ENCODE peak calls at places on chromosomes 1 and 21, in five cellular contexts. V is heart right ventricle, M is ovary, F is gastrocnemius medialis, A is cardiac muscle cell. J is an unnamed sample.

GRCh38 chr1:53508991-53509663 is 49.9 kb downstream of the DMRTB1 start:
- DNase-seq in A (no peak), V (no peak), F (no peak), M (no peak), J (no peak)

GRCh38 chr21:42439284-42440186 is 35.8 kb downstream of the UBASH3A start:
- DNase-seq in V (no peak), A (no peak), F (no peak), M (no peak), J (no peak)

GRCh38 chr1:65256860-65257719 is 52.3 kb upstream of the DNAJC6 start:
- DNase-seq in F (no peak), M (no peak), A (no peak), V (no peak), J (no peak)

GRCh38 chr1:155971910-155972809 is 6.2 kb downstream of the ARHGEF2 start:
- DNase-seq in V (no peak), A (no peak), F (no peak), M (no peak), J (no peak)

GRCh38 chr21:45264919-45265515 is 22.7 kb downstream of the POFUT2 start:
- DNase-seq in A (no peak), V (no peak), M (peak), F (no peak), J (no peak)

GRCh38 chr1:62228883-62229187 is 34.2 kb downstream of the L1TD1 start:
- DNase-seq in F (no peak), A (no peak), V (no peak), M (no peak), J (no peak)

GRCh38 chr21:22223385-22223784 is 1225.2 kb downstream of the NCAM2 start:
- DNase-seq in M (no peak), F (no peak), A (peak), V (no peak), J (no peak)

GRCh38 chr1:160707171-160708109 is 4.2 kb downstream of the CD48 start:
- DNase-seq in V (no peak), A (no peak), M (no peak), F (no peak), J (no peak)

GRCh38 chr21:27261676-27262075 is 294.8 kb upstream of the ADAMTS5 start:
- DNase-seq in F (no peak), M (no peak), A (no peak), V (no peak), J (no peak)

GRCh38 chr1:26799479-26800133 is 11.9 kb downstream of the PIGV start:
- DNase-seq in F (peak), M (peak), A (no peak), V (peak), J (no peak)

GRCh38 chr21:21210552-21210951 is 212.3 kb downstream of the NCAM2 start:
- DNase-seq in M (no peak), V (no peak), F (no peak), A (no peak), J (no peak)

GRCh38 chr1:78607334-78607927 is 12.8 kb upstream of the IFI44L start:
- DNase-seq in F (no peak), M (no peak), A (peak), V (no peak), J (no peak)

GRCh38 chr1:176543360-176544136 is 80.6 kb downstream of the PAPPA2 start:
- DNase-seq in A (no peak), M (no peak), F (no peak), V (no peak), J (no peak)

GRCh38 chr1:33430751-33431593 is at the start of gene PHC2:
- DNase-seq in F (peak), A (peak), V (peak), M (peak), J (peak)

GRCh38 chr1:169859001-169859400 is 34.7 kb downstream of the SCYL3 start:
- DNase-seq in M (no peak), V (no peak), F (no peak), A (no peak), J (no peak)

GRCh38 chr1:169853335-169853734 is 40.4 kb downstream of the SCYL3 start:
- DNase-seq in A (no peak), M (no peak), V (no peak), F (no peak), J (no peak)

GRCh38 chr1:169860750-169861149 is 32.9 kb downstream of the SCYL3 start:
- DNase-seq in V (no peak), A (no peak), M (no peak), F (no peak), J (no peak)

GRCh38 chr1:169860187-169860586 is 33.5 kb downstream of the SCYL3 start:
- DNase-seq in F (no peak), M (no peak), V (no peak), A (no peak), J (no peak)

DNA sequence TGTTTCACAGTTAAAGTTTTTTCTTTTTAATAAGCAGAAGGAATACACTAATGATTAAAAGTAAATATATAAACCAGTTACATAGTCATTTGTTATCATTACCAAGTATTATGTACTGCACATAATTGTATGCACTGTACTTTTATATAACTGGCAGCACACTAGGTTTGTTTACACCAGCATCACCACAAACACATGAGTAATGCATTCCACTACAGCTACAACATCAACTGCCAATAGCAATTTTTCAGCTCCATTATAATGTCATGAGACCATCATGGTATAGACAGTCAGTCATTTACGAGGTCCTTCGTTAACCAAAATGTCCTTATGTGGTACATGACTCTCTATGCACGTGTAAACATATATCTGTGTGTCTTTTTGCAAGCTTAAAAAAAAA is 35.2 kb downstream of the SCYL3 start:
- DNase-seq in M (no peak), F (no peak), A (no peak), V (no peak), J (no peak)
- H3K27ac ChIP-seq in M (no peak), F (no peak), A (no peak), V (no peak), J (no peak)

DNA sequence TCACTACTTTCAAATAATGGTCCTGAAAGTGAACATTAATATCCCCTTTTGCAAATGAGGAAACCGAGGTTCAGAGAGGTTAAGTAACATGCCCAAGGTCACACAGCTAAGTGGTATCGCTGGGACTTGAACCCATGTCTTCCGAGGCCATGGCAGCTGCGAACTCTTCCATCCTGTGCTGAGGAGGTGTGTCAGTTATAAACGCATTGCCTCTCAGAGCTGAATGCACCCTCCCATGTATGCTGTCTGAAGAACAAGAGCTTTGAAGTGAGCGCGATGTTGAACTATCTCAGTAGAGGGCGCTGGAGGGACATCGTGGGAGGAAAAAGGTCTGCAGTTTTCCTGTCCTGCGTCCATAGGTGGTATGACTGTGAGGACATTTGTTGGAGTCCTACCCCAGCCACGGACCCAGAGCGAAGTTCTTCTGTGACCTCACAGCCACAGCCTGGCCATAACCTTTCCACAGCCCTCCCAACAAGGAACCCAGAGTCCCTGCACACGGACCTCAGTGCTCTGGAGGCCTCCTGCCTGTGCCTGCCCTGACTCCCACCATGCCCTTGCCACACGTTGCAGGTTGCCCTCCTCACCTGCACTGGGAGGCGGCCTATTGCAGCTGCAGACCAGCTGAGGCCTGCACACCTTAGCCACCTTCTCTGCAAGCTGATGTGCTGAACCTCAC is 7.5 kb downstream of the MYOC start:
- DNase-seq in A (peak), F (peak), V (peak), M (peak), J (peak)
- H3K27ac ChIP-seq in A (no peak), F (peak), V (peak), M (peak), J (no peak)

GRCh38 chr1:47777322-47777721 is 219.9 kb downstream of the TRABD2B start:
- DNase-seq in F (no peak), M (no peak), V (no peak), A (no peak), J (no peak)
- H3K27ac ChIP-seq in F (no peak), M (no peak), V (no peak), A (no peak), J (no peak)

GRCh38 chr1:16171314-16172223 is 15.7 kb upstream of the EPHA2 start:
- DNase-seq in F (no peak), V (no peak), A (no peak), M (no peak), J (no peak)
- H3K27ac ChIP-seq in F (no peak), V (no peak), A (no peak), M (no peak), J (no peak)

GRCh38 chr1:3163356-3163755 is 94.4 kb downstream of the PRDM16 start:
- DNase-seq in V (no peak), F (no peak), M (no peak), A (no peak), J (no peak)

GRCh38 chr1:3162483-3162882 is 93.5 kb downstream of the PRDM16 start:
- DNase-seq in V (no peak), A (no peak), M (no peak), F (no peak), J (no peak)

GRCh38 chr1:3167255-3167654 is 98.3 kb downstream of the PRDM16 start:
- DNase-seq in V (no peak), F (no peak), A (no peak), M (no peak), J (no peak)

GRCh38 chr1:3166206-3166918 is 97.4 kb downstream of the PRDM16 start:
- DNase-seq in F (no peak), M (no peak), V (no peak), A (no peak), J (no peak)

DNA sequence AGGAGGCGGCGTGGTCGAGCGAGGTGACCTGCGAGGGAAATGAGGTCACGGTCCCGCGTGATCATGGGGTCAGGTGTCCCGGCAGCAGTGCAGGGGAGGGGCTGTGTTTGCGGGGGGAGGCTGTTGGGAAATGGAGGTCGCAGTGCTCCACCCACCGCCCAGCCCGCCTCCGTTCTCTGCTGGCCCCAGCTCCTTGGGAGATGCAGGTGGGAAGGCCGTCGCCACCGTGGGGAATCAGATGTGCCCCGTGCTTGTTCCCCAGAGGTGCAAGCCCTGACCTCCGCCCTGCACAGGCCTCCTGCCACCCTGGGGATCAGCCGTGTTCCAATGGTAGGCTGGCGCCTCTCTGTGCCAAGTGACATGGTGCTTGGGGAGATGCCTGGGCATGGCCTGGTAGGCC is 95.7 kb downstream of the PRDM16 start:
- DNase-seq in F (no peak), A (no peak), M (no peak), V (no peak), J (no peak)
- H3K27ac ChIP-seq in F (no peak), A (no peak), M (no peak), V (no peak), J (no peak)

DNA sequence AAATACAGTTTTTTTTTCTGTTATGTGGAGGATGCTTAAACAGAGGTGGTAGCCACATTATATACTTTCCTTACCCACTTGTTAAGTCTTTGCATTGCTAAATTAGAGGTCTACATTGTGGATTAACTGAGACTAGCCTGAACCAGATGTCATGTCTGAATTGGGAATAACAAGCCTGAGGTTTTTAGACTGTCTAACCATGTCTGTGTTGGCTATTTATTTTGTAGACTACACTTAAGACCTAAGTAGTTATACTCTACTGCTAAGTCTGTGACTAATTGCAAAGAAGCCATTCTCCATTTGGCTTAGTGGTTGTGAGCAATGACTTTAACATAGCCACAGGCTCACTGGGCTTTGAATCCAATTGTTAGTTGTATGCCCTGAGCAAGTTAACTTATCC is 45.4 kb downstream of the CDC14A start:
- DNase-seq in A (no peak), F (no peak), V (no peak), M (no peak), J (no peak)
- H3K27ac ChIP-seq in A (no peak), F (no peak), V (no peak), M (no peak), J (no peak)

DNA sequence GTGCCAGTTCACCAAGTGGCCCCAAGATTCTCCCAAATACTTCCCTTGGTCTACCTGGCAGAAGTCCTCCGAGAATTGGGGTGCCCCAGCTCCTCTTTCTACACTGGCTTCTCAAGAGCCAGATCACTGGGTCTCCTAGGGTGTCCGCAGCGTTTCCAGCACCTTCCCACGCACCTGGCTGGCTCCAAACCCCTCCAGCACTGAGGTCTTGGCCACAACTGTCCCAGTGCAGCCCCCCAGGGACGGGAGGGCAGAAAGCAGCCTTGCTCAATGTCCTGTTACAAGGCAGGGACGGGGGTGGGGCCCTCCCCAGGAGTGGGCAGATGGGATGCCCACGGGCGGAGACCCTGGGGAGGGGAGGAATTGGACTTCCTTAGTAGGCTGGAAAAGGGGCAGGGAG is 1.1 kb downstream of the ECE1 start:
- DNase-seq in A (no peak), M (no peak), F (no peak), V (no peak), J (no peak)
- H3K27ac ChIP-seq in A (no peak), M (peak), F (peak), V (peak), J (peak)

DNA sequence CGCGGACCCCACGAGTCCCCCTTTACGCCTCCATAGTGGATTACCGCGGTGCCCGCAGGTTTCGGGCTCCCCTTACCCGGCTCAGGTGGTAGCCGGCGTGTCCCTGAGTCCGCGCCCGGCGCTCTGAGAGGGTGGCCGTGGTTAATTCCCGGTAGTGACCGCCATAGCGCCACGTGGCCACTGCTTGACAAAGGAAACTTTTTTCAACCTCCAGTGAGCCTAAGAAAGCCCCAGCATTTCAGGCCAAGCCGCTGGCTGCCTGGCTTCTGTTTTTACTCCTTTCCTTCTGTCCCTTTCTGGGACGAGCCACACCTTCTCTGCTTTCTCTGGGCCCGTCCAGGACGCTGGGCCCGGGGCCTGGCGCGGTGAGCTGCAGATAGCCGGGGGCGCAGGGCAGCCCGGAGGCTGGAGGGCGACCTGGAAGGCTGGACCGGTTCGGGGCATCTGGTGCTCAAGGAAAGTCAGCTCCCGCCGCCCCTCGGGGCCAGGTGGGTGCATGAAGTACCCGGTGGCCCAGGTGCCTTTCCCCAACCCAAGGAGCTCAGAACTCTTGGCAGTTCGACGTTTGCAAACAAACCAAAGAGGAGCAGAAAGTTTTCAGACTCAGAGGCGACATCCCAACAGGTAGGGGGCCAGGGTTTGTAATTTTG is 540 bp upstream of the C1orf198 start:
- DNase-seq in V (peak), M (no peak), F (no peak), A (peak), J (no peak)
- H3K27ac ChIP-seq in V (peak), M (peak), F (peak), A (peak), J (peak)

GRCh38 chr1:200625381-200625824 is 4.9 kb upstream of the KIF14 start:
- DNase-seq in A (no peak), M (no peak), F (no peak), V (no peak), J (no peak)
- H3K27ac ChIP-seq in A (no peak), M (no peak), F (no peak), V (no peak), J (no peak)